ENCODE peak calls at places on chromosomes 16 and 17, in five cellular contexts. One of them, this sample, is unnamed.

GRCh38 chr16:26345951-26346350 is 654.2 kb downstream of the HS3ST4 start:
- DNase-seq in A549: no peak
- DNase-seq in tibial nerve: no peak
- DNase-seq in K562: no peak
- DNase-seq in uterus: no peak
- DNase-seq in this sample: no peak

GRCh38 chr17:81871387-81872120 is 417 bp upstream of the ARHGDIA start:
- DNase-seq in A549: peak; percentile 95
- DNase-seq in tibial nerve: peak; percentile 90
- DNase-seq in K562: peak; percentile 97
- DNase-seq in uterus: peak; percentile 94
- DNase-seq in this sample: peak; percentile 96

GRCh38 chr16:878071-878784 is 77.7 kb upstream of the GNG13 start:
- DNase-seq in A549: peak; percentile 52
- DNase-seq in tibial nerve: no peak
- DNase-seq in K562: no peak
- DNase-seq in uterus: no peak
- DNase-seq in this sample: peak; percentile 18

GRCh38 chr16:29815032-29815721 is 775 bp upstream of the PAGR1 start:
- DNase-seq in A549: no peak
- DNase-seq in tibial nerve: no peak
- DNase-seq in K562: no peak
- DNase-seq in uterus: peak; percentile 58
- DNase-seq in this sample: no peak

GRCh38 chr17:33964344-33964979 is 290.6 kb upstream of the CCL2 start:
- DNase-seq in A549: peak; percentile 20
- DNase-seq in tibial nerve: no peak
- DNase-seq in K562: peak; percentile 64
- DNase-seq in uterus: no peak
- DNase-seq in this sample: peak; percentile 25

GRCh38 chr16:14249291-14250032 is 178.3 kb downstream of the MRTFB start:
- DNase-seq in A549: peak; percentile 46
- DNase-seq in tibial nerve: peak; percentile 60
- DNase-seq in K562: peak; percentile 37
- DNase-seq in uterus: peak; percentile 48
- DNase-seq in this sample: peak; percentile 35

GRCh38 chr16:85462405-85463227 is 150.5 kb upstream of the GSE1 start:
- DNase-seq in A549: no peak
- DNase-seq in tibial nerve: no peak
- DNase-seq in K562: peak; percentile 95
- DNase-seq in uterus: peak; percentile 58
- DNase-seq in this sample: no peak

GRCh38 chr16:19410435-19411153 is 7.1 kb upstream of the TMC5 start:
- DNase-seq in A549: peak; percentile 70
- DNase-seq in tibial nerve: no peak
- DNase-seq in K562: no peak
- DNase-seq in uterus: no peak
- DNase-seq in this sample: peak; percentile 77

GRCh38 chr17:38879878-38880727 is 10.2 kb downstream of the LASP1 start:
- DNase-seq in A549: peak; percentile 87
- DNase-seq in tibial nerve: peak; percentile 51
- DNase-seq in K562: no peak
- DNase-seq in uterus: peak; percentile 62
- DNase-seq in this sample: peak; percentile 41

GRCh38 chr17:32516940-32517711 is 30.3 kb downstream of the CDK5R1 start:
- DNase-seq in A549: no peak
- DNase-seq in tibial nerve: no peak
- DNase-seq in K562: no peak
- DNase-seq in uterus: no peak
- DNase-seq in this sample: no peak

GRCh38 chr16:56343661-56344517 is 81.5 kb downstream of the AMFR start:
- DNase-seq in A549: peak; percentile 33
- DNase-seq in tibial nerve: no peak
- DNase-seq in K562: no peak
- DNase-seq in uterus: no peak
- DNase-seq in this sample: no peak

GRCh38 chr17:45096141-45096540 is 35.0 kb downstream of the NMT1 start:
- DNase-seq in A549: peak; percentile 63
- DNase-seq in tibial nerve: no peak
- DNase-seq in K562: no peak
- DNase-seq in uterus: no peak
- DNase-seq in this sample: no peak

GRCh38 chr16:87326151-87326571 is 9.0 kb upstream of the C16orf95 start:
- DNase-seq in A549: no peak
- DNase-seq in tibial nerve: no peak
- DNase-seq in K562: no peak
- DNase-seq in uterus: no peak
- DNase-seq in this sample: no peak

GRCh38 chr16:65114527-65114926 is 7.3 kb downstream of the CDH11 start:
- DNase-seq in A549: no peak
- DNase-seq in tibial nerve: no peak
- DNase-seq in K562: no peak
- DNase-seq in uterus: no peak
- DNase-seq in this sample: no peak

GRCh38 chr16:88924834-88925539 is 52.0 kb downstream of the CBFA2T3 start:
- DNase-seq in A549: peak; percentile 61
- DNase-seq in tibial nerve: no peak
- DNase-seq in K562: peak; percentile 55
- DNase-seq in uterus: peak; percentile 34
- DNase-seq in this sample: no peak

GRCh38 chr17:57519199-57519598 is 225.9 kb downstream of the CCDC182 start:
- DNase-seq in A549: peak; percentile 48
- DNase-seq in tibial nerve: no peak
- DNase-seq in K562: no peak
- DNase-seq in uterus: no peak
- DNase-seq in this sample: no peak

GRCh38 chr16:30715777-30716445 is 16.9 kb downstream of the SRCAP start:
- DNase-seq in A549: peak; percentile 27
- DNase-seq in tibial nerve: no peak
- DNase-seq in K562: no peak
- DNase-seq in uterus: no peak
- DNase-seq in this sample: no peak

GRCh38 chr16:72997141-72997542 is 50.8 kb downstream of the ZFHX3 start:
- DNase-seq in A549: no peak
- DNase-seq in tibial nerve: peak; percentile 57
- DNase-seq in K562: no peak
- DNase-seq in uterus: no peak
- DNase-seq in this sample: no peak

GRCh38 chr17:28391401-28391800 is 14.6 kb downstream of the SLC46A1 start:
- DNase-seq in A549: no peak
- DNase-seq in tibial nerve: no peak
- DNase-seq in K562: no peak
- DNase-seq in uterus: no peak
- DNase-seq in this sample: no peak

GRCh38 chr16:55569025-55569424 is 2.5 kb downstream of the CAPNS2 start:
- DNase-seq in A549: no peak
- DNase-seq in tibial nerve: no peak
- DNase-seq in K562: no peak
- DNase-seq in uterus: no peak
- DNase-seq in this sample: no peak

GRCh38 chr16:49602201-49603041 is 228.8 kb downstream of the C16orf78 start:
- DNase-seq in A549: no peak
- DNase-seq in tibial nerve: no peak
- DNase-seq in K562: no peak
- DNase-seq in uterus: no peak
- DNase-seq in this sample: no peak

GRCh38 chr17:65202833-65203571 is 65.8 kb downstream of the RGS9 start:
- DNase-seq in A549: no peak
- DNase-seq in tibial nerve: no peak
- DNase-seq in K562: no peak
- DNase-seq in uterus: no peak
- DNase-seq in this sample: no peak

GRCh38 chr16:88533381-88533831 is 36.8 kb upstream of the ZC3H18 start:
- DNase-seq in A549: no peak
- DNase-seq in tibial nerve: no peak
- DNase-seq in K562: no peak
- DNase-seq in uterus: no peak
- DNase-seq in this sample: no peak

GRCh38 chr17:27038676-27039075 is 255.2 kb upstream of the WSB1 start:
- DNase-seq in A549: peak; percentile 31
- DNase-seq in tibial nerve: no peak
- DNase-seq in K562: peak; percentile 34
- DNase-seq in uterus: no peak
- DNase-seq in this sample: no peak

DNA sequence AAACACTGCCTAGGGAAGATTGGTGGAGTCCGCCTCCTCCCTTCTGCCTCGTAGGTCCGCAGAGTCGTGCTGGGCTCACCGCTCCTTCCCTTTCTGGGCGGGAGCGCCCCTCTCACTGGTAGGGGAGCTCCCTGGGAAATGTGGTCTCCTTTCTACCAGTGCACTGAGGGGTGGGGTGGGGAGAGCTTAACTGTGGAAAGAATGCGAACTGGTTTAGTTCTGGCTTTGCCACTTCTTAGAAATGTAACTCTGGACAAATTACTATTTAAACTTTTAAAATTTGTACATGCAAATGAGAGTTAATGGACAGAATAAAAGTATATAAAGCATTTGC is 105.7 kb downstream of the RPTOR start:
- DNase-seq in A549: no peak
- DNase-seq in tibial nerve: no peak
- DNase-seq in K562: no peak
- DNase-seq in uterus: no peak
- DNase-seq in this sample: no peak
- TF ChIP-seq CTCF in A549: no peak
- TF ChIP-seq CTCF in tibial nerve: no peak
- TF ChIP-seq CTCF in K562: no peak
- TF ChIP-seq CTCF in uterus: no peak
- TF ChIP-seq CTCF in this sample: no peak

DNA sequence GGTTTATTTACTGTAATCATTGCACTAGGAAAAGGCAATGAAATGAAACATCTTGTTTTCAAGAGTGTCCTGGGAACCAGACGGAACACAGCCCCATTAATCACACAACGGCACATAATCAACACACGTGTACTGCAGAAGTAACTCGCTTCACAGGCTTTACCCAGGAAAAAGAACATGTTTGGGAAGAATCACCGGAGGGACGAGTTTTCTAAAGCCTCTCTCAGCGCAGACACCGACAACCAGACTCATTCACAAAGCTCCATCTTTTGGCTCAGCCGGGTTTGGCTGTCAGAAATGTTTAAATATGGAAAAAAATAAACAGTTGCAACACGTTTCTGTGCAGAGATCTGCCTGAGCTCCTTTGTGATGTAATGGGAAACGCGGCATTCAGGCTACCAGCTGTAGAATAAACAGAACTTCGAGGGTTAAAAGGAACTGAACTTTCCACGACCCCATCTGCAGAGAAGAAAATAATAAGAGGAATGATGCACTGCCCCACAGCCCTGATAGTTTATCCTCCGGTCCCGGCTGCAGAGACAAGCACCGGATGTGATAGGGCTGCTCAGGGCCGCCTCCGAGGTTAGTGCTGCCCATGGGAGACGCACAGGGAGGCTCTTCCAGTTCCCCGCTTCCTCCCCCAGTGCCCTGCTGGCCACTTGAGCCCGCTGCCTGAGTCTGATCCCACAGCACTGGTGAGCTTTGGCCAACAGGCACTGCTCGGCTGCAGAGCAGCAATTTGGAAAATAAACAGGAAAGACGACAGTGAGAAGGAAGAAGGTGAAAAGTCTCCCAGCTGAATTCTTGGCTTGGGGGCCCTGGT is 119.8 kb downstream of the HIC1 start:
- DNase-seq in A549: peak; percentile 62
- DNase-seq in tibial nerve: no peak
- DNase-seq in K562: no peak
- DNase-seq in uterus: peak; percentile 60
- DNase-seq in this sample: peak; percentile 25
- TF ChIP-seq POLR2A in A549: no peak
- TF ChIP-seq POLR2A in tibial nerve: no peak
- TF ChIP-seq POLR2A in K562: no peak
- TF ChIP-seq POLR2A in uterus: peak; percentile 14
- TF ChIP-seq POLR2A in this sample: no peak

GRCh38 chr17:68021963-68022362 is 13.6 kb upstream of the KPNA2 start:
- DNase-seq in A549: no peak
- DNase-seq in tibial nerve: no peak
- DNase-seq in K562: no peak
- DNase-seq in uterus: no peak
- DNase-seq in this sample: no peak
- H3K27ac ChIP-seq in A549: no peak overlapping the region
- H3K27ac ChIP-seq in tibial nerve: no peak overlapping the region
- H3K27ac ChIP-seq in K562: no peak overlapping the region
- H3K27ac ChIP-seq in uterus: no peak overlapping the region
- H3K27ac ChIP-seq in this sample: no peak overlapping the region

GRCh38 chr16:11402745-11403533 is 57.7 kb downstream of the RMI2 start:
- DNase-seq in A549: no peak
- DNase-seq in tibial nerve: no peak
- DNase-seq in K562: no peak
- DNase-seq in uterus: no peak
- DNase-seq in this sample: no peak

GRCh38 chr16:11403920-11404319 is 58.7 kb downstream of the RMI2 start:
- DNase-seq in A549: no peak
- DNase-seq in tibial nerve: no peak
- DNase-seq in K562: no peak
- DNase-seq in uterus: no peak
- DNase-seq in this sample: no peak

GRCh38 chr16:11403534-11403795 is 58.2 kb downstream of the RMI2 start:
- DNase-seq in A549: no peak
- DNase-seq in tibial nerve: no peak
- DNase-seq in K562: no peak
- DNase-seq in uterus: no peak
- DNase-seq in this sample: no peak

GRCh38 chr16:11401161-11402050 is 56.1 kb downstream of the RMI2 start:
- DNase-seq in A549: no peak
- DNase-seq in tibial nerve: no peak
- DNase-seq in K562: no peak
- DNase-seq in uterus: no peak
- DNase-seq in this sample: no peak

DNA sequence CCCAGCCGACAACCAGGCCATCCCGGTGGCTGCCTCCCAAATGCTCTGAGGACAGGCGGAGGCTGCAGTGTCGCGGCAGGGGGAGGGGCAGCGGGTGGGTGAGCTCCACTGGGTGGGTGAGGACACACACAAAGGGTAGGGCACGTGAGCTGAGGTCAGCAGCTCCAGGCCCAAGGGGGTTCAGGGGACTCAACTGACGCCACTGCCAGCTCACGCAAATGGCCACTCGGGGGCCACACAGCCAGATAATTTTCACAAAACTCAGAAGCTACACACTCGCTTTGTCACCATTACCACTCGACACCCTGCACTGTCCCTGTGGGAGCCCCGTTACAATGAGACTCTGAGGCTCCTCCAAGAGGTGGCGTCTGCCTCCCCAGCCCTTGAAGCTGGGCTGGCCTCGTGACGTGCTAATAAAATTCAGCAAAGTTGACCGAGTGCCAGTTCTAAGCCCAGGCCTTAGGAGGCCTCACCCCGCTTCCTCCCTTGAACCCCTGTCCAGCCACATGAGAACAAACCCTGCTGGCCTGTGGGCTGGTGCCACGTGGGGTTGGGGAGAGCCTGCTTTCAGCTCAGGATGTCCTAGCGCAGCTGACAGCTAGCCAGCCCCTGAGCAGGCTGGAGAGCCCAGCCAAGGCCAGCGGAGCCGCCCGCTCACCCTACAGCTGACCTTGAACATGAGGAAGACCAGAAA is 56.9 kb downstream of the RMI2 start:
- DNase-seq in A549: no peak
- DNase-seq in tibial nerve: no peak
- DNase-seq in K562: no peak
- DNase-seq in uterus: no peak
- DNase-seq in this sample: no peak
- TF ChIP-seq CTCF in A549: no peak
- TF ChIP-seq CTCF in tibial nerve: no peak
- TF ChIP-seq CTCF in K562: peak; percentile 17
- TF ChIP-seq CTCF in uterus: no peak
- TF ChIP-seq CTCF in this sample: no peak

This sample was measured in transverse colon.